ENCODE peak calls at places on chromosome 5, in eight cellular contexts. A is endothelial cell of umbilical vein, H is stomach, Z is ovary, F is heart left ventricle, B is A549, J is tibial nerve, P is uterus. R is an unnamed sample.

GRCh38 chr5:173630724-173631365 is 14.4 kb upstream of the BOD1 start:
- DNase-seq in F (no peak), H (no peak), B (no peak), A (no peak), Z (no peak), P (no peak), J (no peak), R (no peak)

GRCh38 chr5:176579323-176579722 is 30.2 kb downstream of the CDHR2 start:
- DNase-seq in B (no peak), P (no peak), F (no peak), J (no peak), H (no peak), A (no peak), Z (no peak), R (no peak)

GRCh38 chr5:116990010-116990409 is 415.4 kb upstream of the SEMA6A start:
- DNase-seq in B (no peak), Z (no peak), A (no peak), P (no peak), J (no peak), F (no peak), H (no peak), R (no peak)

GRCh38 chr5:170945275-170945674 is 83.5 kb downstream of the RANBP17 start:
- DNase-seq in A (no peak), H (no peak), P (no peak), B (no peak), F (no peak), J (no peak), Z (no peak), R (no peak)

GRCh38 chr5:175513297-175513696 is 34.9 kb downstream of the SFXN1 start:
- DNase-seq in J (no peak), P (no peak), A (no peak), B (no peak), H (no peak), Z (no peak), F (no peak), R (no peak)

GRCh38 chr5:54889826-54890225 is 95.6 kb downstream of the ESM1 start:
- DNase-seq in P (no peak), F (no peak), A (peak), H (no peak), J (no peak), Z (no peak), B (no peak), R (no peak)

GRCh38 chr5:69275563-69275962 is 40.9 kb downstream of the CDK7 start:
- DNase-seq in P (no peak), B (no peak), H (no peak), A (no peak), F (no peak), Z (no peak), J (no peak), R (no peak)

GRCh38 chr5:170681013-170681433 is 102.5 kb upstream of the GABRP start:
- DNase-seq in P (no peak), H (no peak), J (no peak), B (peak), A (peak), Z (no peak), F (peak), R (no peak)

GRCh38 chr5:140567871-140568270 is 3.2 kb downstream of the SLC35A4 start:
- DNase-seq in J (no peak), P (no peak), A (no peak), F (no peak), Z (no peak), B (no peak), H (no peak), R (no peak)

GRCh38 chr5:10607023-10607665 is 43.3 kb downstream of the ANKRD33B start:
- DNase-seq in Z (no peak), H (no peak), F (peak), A (peak), J (no peak), P (no peak), B (no peak), R (no peak)

GRCh38 chr5:126917918-126918623 is 112.3 kb downstream of the MARCHF3 start:
- DNase-seq in A (peak), P (no peak), B (peak), J (no peak), H (no peak), F (no peak), Z (no peak), R (no peak)

GRCh38 chr5:150503977-150504620 is 3.8 kb upstream of the NDST1 start:
- DNase-seq in A (peak), B (no peak), P (no peak), F (peak), H (peak), J (no peak), Z (no peak), R (no peak)

GRCh38 chr5:179294891-179295777 is 50.1 kb downstream of the ADAMTS2 start:
- DNase-seq in H (no peak), A (no peak), B (no peak), F (no peak), J (no peak), P (no peak), Z (no peak), R (no peak)

GRCh38 chr5:55415071-55415470 is 107.3 kb downstream of the MTREX start:
- DNase-seq in B (no peak), P (no peak), H (no peak), F (no peak), Z (no peak), J (no peak), A (no peak), R (no peak)

GRCh38 chr5:121399879-121400278 is 451.8 kb upstream of the FTMT start:
- DNase-seq in B (no peak), H (no peak), Z (no peak), A (no peak), P (no peak), F (no peak), J (no peak), R (no peak)

GRCh38 chr5:26323794-26324193 is 714.6 kb downstream of the CDH9 start:
- DNase-seq in F (no peak), Z (no peak), P (no peak), A (no peak), J (no peak), B (no peak), H (no peak), R (no peak)

GRCh38 chr5:138065102-138065501 is 18.7 kb upstream of the WNT8A start:
- DNase-seq in P (no peak), F (no peak), B (no peak), A (no peak), H (no peak), Z (no peak), J (no peak), R (no peak)

GRCh38 chr5:113514263-113514590 is 733 bp downstream of the YTHDC2 start:
- DNase-seq in Z (no peak), H (no peak), A (no peak), J (no peak), B (no peak), P (no peak), F (no peak), R (no peak)

GRCh38 chr5:100683881-100684280 is 148.7 kb downstream of the FAM174A start:
- DNase-seq in Z (no peak), F (no peak), J (no peak), B (no peak), P (no peak), H (no peak), A (no peak), R (no peak)

GRCh38 chr5:110048508-110048907 is 358.8 kb downstream of the MAN2A1 start:
- DNase-seq in P (no peak), F (no peak), H (no peak), B (no peak), A (no peak), J (no peak), Z (no peak), R (no peak)

GRCh38 chr5:178375348-178375747 is 142.7 kb upstream of the PHYKPL start:
- DNase-seq in Z (no peak), F (no peak), P (no peak), H (no peak), J (no peak), A (no peak), B (no peak), R (no peak)

GRCh38 chr5:65120371-65120967 is 351.7 kb downstream of the CWC27 start:
- DNase-seq in A (no peak), H (no peak), F (no peak), B (no peak), P (no peak), Z (no peak), J (no peak), R (no peak)

GRCh38 chr5:42434047-42434724 is 10.9 kb downstream of the GHR start:
- DNase-seq in P (no peak), J (no peak), H (no peak), Z (no peak), A (no peak), B (no peak), F (no peak), R (no peak)

GRCh38 chr5:120413706-120414105 is 50.4 kb upstream of the PRR16 start:
- DNase-seq in Z (no peak), P (no peak), A (peak), H (no peak), B (no peak), F (no peak), J (no peak), R (no peak)

GRCh38 chr5:31993182-31993961 is 180.7 kb downstream of the GOLPH3 start:
- DNase-seq in H (no peak), P (no peak), J (no peak), B (no peak), A (no peak), Z (no peak), F (no peak), R (no peak)

GRCh38 chr5:122882836-122883235 is 37.4 kb downstream of the SNX24 start:
- DNase-seq in H (no peak), B (no peak), Z (no peak), J (no peak), A (no peak), F (no peak), P (no peak), R (no peak)

GRCh38 chr5:169742773-169743296 is 105.8 kb downstream of the DOCK2 start:
- DNase-seq in F (no peak), B (no peak), H (no peak), J (no peak), Z (peak), P (no peak), A (no peak), R (no peak)

GRCh38 chr5:33153891-33154290 is 286.9 kb upstream of the TARS1 start:
- DNase-seq in A (no peak), H (no peak), P (no peak), B (no peak), J (no peak), F (no peak), Z (no peak), R (no peak)

GRCh38 chr5:66339896-66340295 is 195.8 kb downstream of the SREK1 start:
- DNase-seq in A (no peak), B (no peak), Z (no peak), J (no peak), H (no peak), P (no peak), F (no peak), R (no peak)

GRCh38 chr5:33905381-33905780 is 13.6 kb upstream of the ADAMTS12 start:
- DNase-seq in F (no peak), Z (no peak), H (no peak), J (no peak), A (no peak), P (no peak), B (no peak), R (no peak)

GRCh38 chr5:103283869-103284268 is 25.3 kb downstream of the MACIR start:
- DNase-seq in B (no peak), F (no peak), A (no peak), H (no peak), J (no peak), P (no peak), Z (no peak), R (no peak)

GRCh38 chr5:113128082-113128481 is 151.5 kb downstream of the DCP2 start:
- DNase-seq in H (no peak), F (no peak), A (no peak), P (no peak), B (no peak), J (no peak), Z (no peak), R (no peak)

GRCh38 chr5:176474476-176474875 is 26.3 kb downstream of the FAF2 start:
- DNase-seq in P (no peak), Z (no peak), A (no peak), B (no peak), J (no peak), F (no peak), H (no peak), R (no peak)

GRCh38 chr5:5105531-5105930 is 34.6 kb upstream of the ADAMTS16 start:
- DNase-seq in H (no peak), F (no peak), P (no peak), A (no peak), J (no peak), B (no peak), Z (no peak), R (no peak)

GRCh38 chr5:83285661-83286398 is 185.7 kb upstream of the VCAN start:
- DNase-seq in Z (no peak), P (no peak), B (no peak), H (no peak), A (no peak), F (no peak), J (no peak), R (no peak)

GRCh38 chr5:32230356-32231099 is 56.4 kb upstream of the GOLPH3 start:
- DNase-seq in H (no peak), P (no peak), B (no peak), J (no peak), A (no peak), F (no peak), Z (no peak), R (no peak)

GRCh38 chr5:115979628-115980041 is 17.4 kb downstream of the LVRN start:
- DNase-seq in Z (no peak), J (no peak), P (no peak), H (no peak), A (no peak), F (no peak), B (no peak), R (no peak)

DNA sequence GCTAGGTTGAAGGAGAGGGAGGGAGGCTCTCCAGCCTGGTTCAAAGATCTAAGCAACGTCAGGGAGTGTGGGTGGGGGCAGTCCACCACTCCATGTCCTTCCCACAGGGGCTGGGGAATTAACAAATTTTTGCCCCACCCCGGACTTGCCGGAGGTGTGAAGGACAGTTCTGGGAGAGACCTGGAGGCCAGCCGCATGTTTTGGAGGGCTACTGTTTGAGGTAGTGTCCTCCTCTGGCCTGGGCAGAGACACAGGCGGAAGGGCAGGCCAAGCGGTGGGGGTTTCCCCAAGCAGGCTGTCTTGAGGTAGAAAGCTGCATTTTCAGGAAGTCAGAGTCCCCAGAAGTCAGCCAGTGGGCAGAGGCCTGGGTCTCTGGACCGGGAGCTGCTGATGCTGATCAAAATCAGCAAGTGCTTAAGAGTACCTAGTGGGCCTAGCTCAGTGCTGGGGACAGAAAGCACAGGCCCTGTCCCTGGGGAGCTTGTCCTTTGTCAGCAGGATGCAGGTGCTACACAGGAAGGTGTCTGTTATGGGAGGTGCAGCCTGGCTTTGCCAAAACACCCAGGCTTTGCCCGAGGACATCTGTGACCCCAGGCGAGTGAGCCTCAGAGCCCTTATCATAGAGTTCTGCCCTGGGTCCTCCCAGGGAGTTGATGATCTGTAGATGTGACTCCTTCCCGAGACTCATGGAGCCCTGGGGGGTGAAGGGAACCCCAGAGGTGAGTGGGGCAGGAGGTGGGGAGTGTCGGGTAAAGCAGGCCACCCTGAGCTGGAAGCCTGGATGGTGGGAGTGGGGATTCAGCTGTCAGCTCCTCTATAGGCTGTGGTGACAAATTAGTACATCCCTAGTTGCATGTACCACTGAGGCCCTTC is 18.6 kb downstream of the JADE2 start:
- DNase-seq in P (no peak), A (no peak), F (no peak), B (no peak), H (no peak), Z (no peak), J (no peak), R (no peak)
- TF ChIP-seq POLR2A in P (no peak), A (no peak), F (no peak), B (no peak), H (no peak), Z (no peak), J (no peak), R (no peak)

DNA sequence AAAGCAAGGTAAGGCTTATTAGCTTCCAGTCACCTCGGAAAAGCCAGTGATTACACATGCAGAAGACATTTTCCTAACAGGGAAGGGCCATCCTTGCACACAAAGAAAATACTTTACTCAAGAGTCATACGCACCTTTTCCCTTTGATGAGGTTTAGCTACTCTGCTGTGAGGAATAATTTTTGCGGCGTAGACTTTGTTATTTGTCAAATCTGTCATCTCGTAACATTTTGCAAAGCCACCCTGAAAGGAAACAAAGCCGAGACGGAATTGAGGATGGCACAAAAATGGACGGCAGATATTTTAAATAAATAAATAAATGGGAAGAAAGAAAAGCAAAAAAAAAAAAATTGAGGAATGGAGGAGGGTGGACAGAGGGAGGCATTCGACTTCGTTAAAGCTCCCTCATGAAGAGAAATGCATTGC is 1.0 kb downstream of the PLK2 start:
- DNase-seq in A (no peak), B (no peak), J (no peak), H (no peak), Z (no peak), F (no peak), P (no peak), R (no peak)
- H3K4me3 ChIP-seq in A (peak), B (peak), J (peak), H (peak), Z (peak), F (peak), P (peak), R (peak)

DNA sequence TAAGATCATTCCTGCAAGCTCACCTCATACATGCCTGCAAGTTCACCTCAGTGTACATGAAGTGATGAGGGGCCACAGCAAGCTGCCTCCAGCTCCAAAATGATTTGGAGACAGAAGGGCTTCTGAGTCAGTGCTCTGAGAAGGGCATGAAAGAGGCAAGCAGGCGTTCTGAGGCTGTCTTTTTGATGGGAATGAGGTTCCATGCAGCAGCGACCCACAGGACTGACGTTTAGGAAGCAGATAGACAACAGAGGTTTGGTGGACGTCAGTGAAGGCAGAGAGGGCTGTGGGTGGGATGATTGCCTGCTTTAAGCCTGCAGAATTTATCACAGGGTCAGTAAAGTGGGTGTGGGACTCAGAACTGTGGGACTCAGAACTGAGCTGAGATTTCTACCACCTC is 8.9 kb upstream of the SMIM32 start:
- DNase-seq in B (no peak), Z (no peak), F (no peak), J (no peak), P (no peak), A (no peak), H (no peak), R (no peak)
- TF ChIP-seq POLR2A in B (no peak), Z (no peak), F (no peak), J (no peak), P (no peak), A (no peak), H (no peak), R (no peak)

DNA sequence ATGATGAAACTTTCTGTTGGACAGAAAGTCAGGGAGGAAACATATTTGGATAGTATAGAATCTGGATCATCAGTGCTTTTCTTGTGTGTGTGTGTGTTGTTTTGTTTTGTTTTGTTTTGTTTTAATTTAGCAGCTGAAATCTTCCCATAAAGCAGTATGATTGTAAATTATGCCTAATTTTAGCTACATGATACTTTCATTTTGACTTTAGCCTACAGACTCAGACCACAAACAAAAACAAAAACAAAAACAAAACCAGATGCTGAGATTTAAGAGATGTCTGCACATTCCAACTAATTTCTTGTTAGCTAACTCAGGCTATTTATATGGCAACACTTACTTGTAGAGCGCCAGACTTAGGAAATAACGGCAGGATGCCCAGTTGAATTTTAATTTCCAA is 119.5 kb upstream of the TRPC7 start:
- DNase-seq in B (no peak), A (no peak), H (no peak), F (no peak), P (no peak), Z (no peak), J (no peak), R (no peak)
- H3K4me3 ChIP-seq in B (no peak), A (no peak), H (no peak), F (no peak), P (no peak), Z (no peak), J (no peak), R (no peak)

GRCh38 chr5:128082551-128083032 is 974 bp upstream of the SLC12A2 start:
- DNase-seq in P (no peak), H (no peak), Z (no peak), J (no peak), A (no peak), B (peak), F (no peak), R (no peak)
- TF ChIP-seq POLR2A in P (peak), H (no peak), Z (peak), J (no peak), A (no peak), B (no peak), F (no peak), R (no peak)

GRCh38 chr5:133705331-133705730 is 93.0 kb upstream of the FSTL4 start:
- DNase-seq in P (no peak), F (no peak), Z (no peak), B (no peak), J (no peak), A (no peak), H (no peak), R (no peak)

GRCh38 chr5:133702773-133703770 is 90.7 kb upstream of the FSTL4 start:
- DNase-seq in Z (no peak), B (no peak), H (peak), P (no peak), F (no peak), J (no peak), A (no peak), R (no peak)

GRCh38 chr5:133706732-133707430 is 94.5 kb upstream of the FSTL4 start:
- DNase-seq in H (no peak), A (no peak), B (no peak), P (no peak), Z (no peak), J (no peak), F (no peak), R (no peak)

GRCh38 chr5:133704411-133704810 is 92.1 kb upstream of the FSTL4 start:
- DNase-seq in A (no peak), P (no peak), J (no peak), F (no peak), B (no peak), Z (no peak), H (peak), R (no peak)

GRCh38 chr5:133703935-133704334 is 91.6 kb upstream of the FSTL4 start:
- DNase-seq in Z (no peak), A (no peak), H (no peak), F (no peak), P (no peak), B (no peak), J (no peak), R (no peak)
- H3K4me3 ChIP-seq in Z (no peak), A (no peak), H (no peak), F (no peak), P (no peak), B (no peak), J (no peak), R (no peak)

GRCh38 chr5:58582411-58583393 is at the start of gene RAB3C:
- DNase-seq in Z (peak), F (peak), A (peak), H (peak), J (peak), P (peak), B (peak), R (peak)
- TF ChIP-seq POLR2A in Z (no peak), F (no peak), A (no peak), H (no peak), J (no peak), P (no peak), B (no peak), R (no peak)

R was measured in esophagus squamous epithelium.